ENCODE peak calls at places on chromosome 1, in eight cellular contexts. Y, I, E, W, N, Z, B and X are unnamed samples.

GRCh38 chr1:25217015-25217414 is 15.3 kb downstream of the SYF2 start:
- DNase-seq in B (no peak), Y (no peak), I (no peak), E (no peak), N (no peak), W (no peak), Z (no peak), X (no peak)

GRCh38 chr1:169163059-169163458 is 56.6 kb downstream of the ATP1B1 start:
- DNase-seq in E (peak), Y (no peak), I (no peak), Z (peak), B (no peak), N (no peak), W (no peak), X (no peak)

GRCh38 chr1:164588388-164589341 is 29.7 kb downstream of the PBX1 start:
- DNase-seq in Y (peak), W (peak), Z (peak), I (no peak), E (no peak), N (no peak), B (no peak), X (no peak)

GRCh38 chr1:65150583-65151263 is 2.7 kb downstream of the AK4 start:
- DNase-seq in B (no peak), Z (no peak), W (no peak), N (no peak), E (no peak), I (no peak), Y (no peak), X (no peak)

GRCh38 chr1:155081472-155082300 is 3.0 kb downstream of the EFNA3 start:
- DNase-seq in I (no peak), Y (no peak), B (no peak), Z (no peak), W (no peak), E (no peak), N (no peak), X (no peak)

GRCh38 chr1:93013311-93014091 is 52.2 kb upstream of the DIPK1A start:
- DNase-seq in Z (no peak), B (no peak), I (no peak), E (no peak), W (no peak), N (no peak), Y (no peak), X (no peak)

GRCh38 chr1:160093069-160093395 is 5.4 kb downstream of the IGSF8 start:
- DNase-seq in Y (no peak), I (no peak), Z (no peak), W (no peak), B (no peak), N (no peak), E (no peak), X (no peak)

GRCh38 chr1:4177425-4178150 is 277.5 kb upstream of the C1orf174 start:
- DNase-seq in E (no peak), W (no peak), I (no peak), B (no peak), Z (no peak), Y (no peak), N (no peak), X (no peak)

GRCh38 chr1:236002025-236002390 is 62.9 kb downstream of the NID1 start:
- DNase-seq in W (no peak), I (no peak), N (no peak), B (no peak), Y (no peak), Z (no peak), E (no peak), X (no peak)

GRCh38 chr1:100530141-100530540 is 7.8 kb upstream of the GPR88 start:
- DNase-seq in Z (no peak), W (no peak), I (no peak), Y (no peak), N (no peak), B (no peak), E (no peak), X (no peak)

GRCh38 chr1:7543718-7544090 is 227.4 kb upstream of the VAMP3 start:
- DNase-seq in Y (no peak), Z (no peak), W (no peak), B (no peak), N (no peak), E (no peak), I (no peak), X (no peak)

GRCh38 chr1:188700116-188700515 is 1777.5 kb downstream of the BRINP3 start:
- DNase-seq in W (no peak), I (no peak), E (no peak), Y (no peak), B (no peak), N (no peak), Z (peak), X (no peak)

GRCh38 chr1:53328490-53329182 is 766 bp upstream of the LRP8 start:
- DNase-seq in Y (no peak), W (no peak), B (no peak), Z (no peak), I (no peak), E (no peak), N (no peak), X (no peak)

GRCh38 chr1:198932351-198932991 is 293.6 kb downstream of the PTPRC start:
- DNase-seq in Z (no peak), I (no peak), E (peak), W (no peak), N (no peak), B (no peak), Y (peak), X (no peak)

GRCh38 chr1:156154317-156154749 is 948 bp downstream of the SEMA4A start:
- DNase-seq in E (no peak), I (peak), B (no peak), Z (no peak), Y (no peak), N (no peak), W (no peak), X (no peak)

GRCh38 chr1:1858382-1859086 is 32.4 kb downstream of the GNB1 start:
- DNase-seq in I (no peak), B (peak), N (no peak), Y (peak), W (peak), Z (peak), E (no peak), X (no peak)

GRCh38 chr1:31013187-31013864 is 52.2 kb downstream of the PUM1 start:
- DNase-seq in W (peak), N (no peak), B (no peak), Z (peak), I (peak), E (no peak), Y (peak), X (no peak)

DNA sequence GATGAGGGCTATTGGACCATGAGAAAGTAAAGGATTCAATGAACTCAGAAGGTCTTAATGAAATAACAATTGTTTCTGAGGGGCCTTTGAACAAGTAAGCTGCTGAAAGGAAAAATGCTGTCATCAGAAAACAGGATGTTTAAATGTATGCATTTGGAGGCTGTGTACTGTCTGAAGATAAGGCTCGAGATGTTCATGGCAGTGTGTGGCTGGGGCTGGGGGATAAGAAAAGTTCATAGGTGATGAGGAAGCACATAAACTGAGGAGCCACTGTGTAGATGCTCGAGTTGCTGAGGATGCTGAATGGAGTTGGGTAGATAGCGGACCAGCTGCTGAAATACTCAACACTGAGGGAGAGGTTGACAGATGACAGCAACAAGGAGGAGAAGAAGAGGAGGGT is 17.8 kb downstream of the THEM4 start:
- DNase-seq in I (no peak), E (no peak), N (no peak), B (no peak), Y (no peak), W (no peak), Z (no peak), X (no peak)
- TF ChIP-seq CTCF in I (no peak), E (no peak), N (no peak), B (no peak), Y (no peak), W (no peak), Z (no peak), X (no peak)

GRCh38 chr1:215824245-215824644 is 257.1 kb downstream of the KCTD3 start:
- DNase-seq in B (no peak), I (no peak), E (no peak), W (peak), Y (no peak), Z (peak), N (no peak), X (no peak)
- TF ChIP-seq CTCF in B (peak), I (peak), E (peak), W (peak), Y (peak), Z (peak), N (peak), X (peak)

GRCh38 chr1:48688102-48688760 is 88.5 kb downstream of the BEND5 start:
- DNase-seq in B (no peak), Y (no peak), E (peak), I (peak), N (no peak), Z (peak), W (no peak), X (no peak)
- TF ChIP-seq CTCF in B (peak), Y (peak), E (peak), I (peak), N (peak), Z (peak), W (peak), X (no peak)

DNA sequence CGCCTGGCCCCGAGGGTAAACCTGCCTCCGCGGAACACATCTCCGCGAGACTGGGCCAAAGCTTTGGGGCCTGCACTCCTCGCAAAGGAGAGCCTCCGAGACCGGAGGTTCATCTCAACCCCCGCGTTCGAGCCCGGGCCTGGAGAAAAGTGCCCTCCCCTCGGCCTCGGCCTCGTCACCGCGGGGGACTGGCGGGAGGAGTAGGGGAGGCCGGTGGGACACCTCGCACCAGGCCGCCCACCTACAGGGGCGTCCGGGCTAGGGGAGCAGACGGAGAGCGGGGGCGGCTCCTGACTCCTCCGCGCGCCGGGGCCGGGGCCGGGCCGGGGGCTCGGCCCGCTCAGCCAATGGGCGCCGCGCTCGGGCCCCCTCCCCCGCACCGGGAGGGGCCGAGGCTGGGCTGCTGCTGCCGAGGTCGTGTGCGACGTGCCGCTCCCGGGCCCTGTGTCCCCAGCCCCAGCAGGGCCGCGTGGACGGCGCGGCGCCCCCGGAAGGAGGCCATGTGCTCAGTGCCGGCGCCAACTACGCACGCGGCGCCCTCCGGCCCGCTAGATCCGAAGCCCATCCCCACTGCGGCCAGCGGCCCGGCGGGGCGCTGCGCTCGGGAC is 684 bp downstream of the SLC2A1 start:
- DNase-seq in B (no peak), Z (peak), Y (peak), I (peak), E (no peak), N (no peak), W (peak), X (peak)
- TF ChIP-seq CTCF in B (no peak), Z (no peak), Y (no peak), I (no peak), E (no peak), N (no peak), W (no peak), X (no peak)

GRCh38 chr1:74505889-74506288 is 6.5 kb downstream of the LRRC53 start:
- DNase-seq in Z (no peak), B (no peak), W (no peak), N (no peak), Y (no peak), E (no peak), I (no peak), X (no peak)

GRCh38 chr1:74506311-74506710 is 6.1 kb downstream of the LRRC53 start:
- DNase-seq in N (no peak), E (no peak), I (no peak), Y (no peak), Z (no peak), W (no peak), B (no peak), X (no peak)

GRCh38 chr1:74505133-74505532 is 7.3 kb downstream of the LRRC53 start:
- DNase-seq in Z (no peak), E (no peak), I (no peak), W (no peak), N (no peak), B (no peak), Y (no peak), X (no peak)

GRCh38 chr1:74502858-74503257 is 9.6 kb downstream of the LRRC53 start:
- DNase-seq in Z (no peak), N (no peak), I (no peak), E (no peak), B (no peak), W (no peak), Y (no peak), X (no peak)

GRCh38 chr1:74504125-74505065 is 8.0 kb downstream of the LRRC53 start:
- DNase-seq in I (peak), N (peak), Z (peak), W (peak), E (peak), Y (peak), B (peak), X (no peak)
- TF ChIP-seq CTCF in I (peak), N (peak), Z (peak), W (peak), E (peak), Y (peak), B (peak), X (peak)

GRCh38 chr1:10424034-10424433 is 6.2 kb upstream of the CENPS start:
- DNase-seq in Y (peak), Z (peak), W (peak), B (no peak), I (no peak), E (no peak), N (no peak), X (no peak)
- TF ChIP-seq CTCF in Y (peak), Z (peak), W (peak), B (peak), I (no peak), E (no peak), N (no peak), X (no peak)